ENCODE peak calls at places on chromosomes 3 and 15, in five cellular contexts. H is PC-3, V is neural progenitor cell, O is astrocyte, L is fibroblast of lung. E is an unnamed sample. For H3K4me1, the result is how much of the 10 kb centered on the place peaks cover.

GRCh38 chr3:54932606-54933005 is 4.7 kb upstream of the LRTM1 start:
- DNase-seq in H (no peak), V (no peak), O (no peak), L (no peak), E (no peak)

GRCh38 chr3:51799879-51800757 is 21.1 kb upstream of the IQCF6 start:
- DNase-seq in H (peak), V (peak), O (peak), L (peak), E (peak)

GRCh38 chr3:150603888-150604319 is 783 bp downstream of the SELENOT start:
- DNase-seq in H (peak), V (no peak), O (no peak), L (peak), E (peak)

GRCh38 chr3:140595295-140595694 is 82.6 kb upstream of the TRIM42 start:
- DNase-seq in H (peak), V (no peak), O (peak), L (peak), E (no peak)

GRCh38 chr3:36647423-36647853 is 116.9 kb downstream of the DCLK3 start:
- DNase-seq in H (no peak), V (no peak), O (no peak), L (peak), E (no peak)

GRCh38 chr3:180855364-180855763 is 57.1 kb upstream of the FXR1 start:
- DNase-seq in H (peak), V (peak), O (no peak), L (no peak), E (peak)

GRCh38 chr3:150384517-150385212 is 23.4 kb upstream of the TSC22D2 start:
- DNase-seq in H (no peak), V (peak), O (no peak), L (peak), E (peak)

GRCh38 chr3:127035672-127036071 is 52.8 kb downstream of the PLXNA1 start:
- DNase-seq in H (peak), V (no peak), O (peak), L (peak), E (no peak)

GRCh38 chr15:77860101-77860691 is 217.3 kb downstream of the TBC1D2B start:
- DNase-seq in H (no peak), V (no peak), O (no peak), L (no peak), E (no peak)

GRCh38 chr3:43034200-43034599 is 55.1 kb downstream of the GASK1A start:
- DNase-seq in H (no peak), V (no peak), O (no peak), L (no peak), E (no peak)

GRCh38 chr15:93317772-93318171 is 228.8 kb upstream of the RGMA start:
- DNase-seq in H (no peak), V (no peak), O (no peak), L (no peak), E (no peak)

GRCh38 chr15:31263751-31264533 is 62.7 kb upstream of the KLF13 start:
- DNase-seq in H (no peak), V (peak), O (no peak), L (no peak), E (no peak)

GRCh38 chr3:96331341-96331740 is 483.1 kb upstream of the EPHA6 start:
- DNase-seq in H (peak), V (no peak), O (no peak), L (no peak), E (peak)

GRCh38 chr3:169387751-169388696 is 275.5 kb downstream of the MECOM start:
- DNase-seq in H (no peak), V (peak), O (no peak), L (peak), E (peak)

GRCh38 chr3:129616713-129617112 is 10.2 kb upstream of the PLXND1 start:
- DNase-seq in H (no peak), V (no peak), O (peak), L (peak), E (no peak)

GRCh38 chr15:68713874-68714273 is 106.8 kb downstream of the ANP32A start:
- DNase-seq in H (no peak), V (no peak), O (no peak), L (no peak), E (no peak)

GRCh38 chr15:68711406-68711805 is 109.3 kb downstream of the ANP32A start:
- DNase-seq in H (no peak), V (no peak), O (no peak), L (no peak), E (no peak)

GRCh38 chr15:68709826-68710225 is 110.9 kb downstream of the ANP32A start:
- DNase-seq in H (no peak), V (no peak), O (no peak), L (no peak), E (no peak)

GRCh38 chr15:68712886-68713285 is 107.8 kb downstream of the ANP32A start:
- DNase-seq in H (no peak), V (no peak), O (no peak), L (no peak), E (no peak)

GRCh38 chr15:68710536-68710935 is 110.2 kb downstream of the ANP32A start:
- DNase-seq in H (no peak), V (no peak), O (no peak), L (no peak), E (no peak)
- H3K4me2 ChIP-seq in H (no peak), V (no peak), O (no peak), L (no peak), E (no peak)

GRCh38 chr3:184491867-184492615 is 69.5 kb upstream of the EPHB3 start:
- DNase-seq in H (no peak), V (no peak), O (no peak), L (no peak), E (peak)
- TF ChIP-seq EZH2 in H (no peak), V (no peak), O (peak), L (peak), E (peak)

GRCh38 chr3:50604628-50605588 is 6.7 kb downstream of the CISH start:
- DNase-seq in H (no peak), V (no peak), O (no peak), L (no peak), E (no peak)
- H3K4me1 ChIP-seq in H (under half), V (under half), O (under half), L (under half), E (under half)

DNA sequence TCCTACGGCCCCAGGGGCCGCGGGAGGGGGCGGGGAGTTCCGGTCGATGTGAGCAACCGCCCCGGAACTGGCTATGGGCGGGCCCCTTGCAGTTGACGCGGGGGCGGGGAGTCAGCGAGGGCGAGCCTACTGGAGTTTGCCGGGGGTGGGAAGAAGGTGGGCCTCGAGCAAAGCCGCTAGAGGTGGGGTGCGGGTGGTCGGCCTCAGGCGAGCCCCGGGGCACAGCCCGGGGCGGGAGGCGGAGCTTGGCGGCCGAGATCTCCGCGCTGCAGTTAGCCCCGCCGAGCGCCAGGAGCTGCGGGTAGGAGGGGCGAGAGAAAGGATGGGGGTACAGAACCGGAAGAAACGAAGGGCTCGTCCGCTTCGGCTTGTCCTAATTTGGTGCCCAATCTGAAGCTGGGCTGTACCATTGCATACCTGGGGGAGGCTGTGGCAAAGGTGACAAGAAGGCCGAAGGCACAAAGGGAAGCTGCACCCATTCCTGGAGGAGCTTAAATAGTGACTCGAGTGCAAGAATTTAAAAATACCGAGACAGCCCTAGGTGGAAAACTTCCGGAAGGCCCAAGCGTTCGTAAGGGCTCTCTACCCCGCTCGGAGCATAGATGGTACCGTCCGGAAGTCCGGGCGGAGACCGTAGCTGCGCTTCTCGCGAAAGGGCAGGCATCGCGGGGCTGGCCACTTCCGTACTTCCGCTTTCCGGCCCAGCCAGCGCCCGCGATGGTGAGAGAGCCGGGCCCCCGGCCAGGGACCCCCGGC is at the start of the genes ARPC4 and TADA3:
- DNase-seq in H (peak), V (peak), O (peak), L (peak), E (peak)
- H3K4me2 ChIP-seq in H (peak), V (peak), O (peak), L (peak), E (peak)

GRCh38 chr3:14602006-14602803 is 49.4 kb upstream of the CCDC174 start:
- DNase-seq in H (peak), V (peak), O (no peak), L (no peak), E (peak)
- TF ChIP-seq EZH2 in H (peak), V (peak), O (peak), L (peak), E (no peak)

DNA sequence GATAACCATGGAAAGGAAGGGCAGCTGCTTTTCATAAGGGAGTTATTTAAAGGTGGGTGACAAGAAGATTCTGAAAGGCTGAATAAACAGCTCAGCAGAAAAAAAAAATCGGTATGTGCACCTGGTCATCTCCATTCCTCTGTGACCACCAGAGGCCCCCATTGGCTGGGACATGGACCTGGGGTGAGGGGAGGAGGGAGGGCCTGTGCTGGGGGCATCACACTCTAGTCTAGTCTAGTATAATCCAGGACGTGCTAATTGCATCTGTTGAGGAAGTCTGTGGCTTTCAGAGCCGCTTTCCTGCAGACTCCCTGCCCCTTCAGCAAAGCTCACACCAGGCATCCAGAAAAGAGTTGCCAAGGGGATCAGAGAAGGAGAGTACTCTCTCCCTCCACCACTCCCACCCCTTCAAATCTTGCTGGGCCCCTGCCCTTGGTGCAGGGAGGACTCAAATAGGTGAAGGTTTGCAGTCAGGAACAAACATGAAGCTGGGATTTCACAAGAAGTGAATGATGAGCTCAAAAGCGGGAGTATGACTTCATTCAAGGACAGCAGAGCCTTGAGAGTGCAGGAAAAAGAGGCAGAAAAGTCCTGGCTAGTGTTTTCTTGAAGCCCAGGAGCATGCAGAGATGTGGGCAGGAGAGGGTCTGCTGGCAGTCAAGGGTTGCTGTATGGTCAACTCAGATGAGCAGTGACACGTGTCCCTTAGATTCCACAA is 167.6 kb upstream of the NDN start:
- DNase-seq in H (no peak), V (peak), O (no peak), L (peak), E (peak)
- H3K4me1 ChIP-seq in H (under half), V (under half), O (under half), L (under half), E (under half)

GRCh38 chr3:110625126-110625798 is 446.4 kb upstream of the NECTIN3 start:
- DNase-seq in H (no peak), V (peak), O (no peak), L (no peak), E (no peak)

GRCh38 chr3:110624571-110624970 is 447.0 kb upstream of the NECTIN3 start:
- DNase-seq in H (no peak), V (no peak), O (no peak), L (peak), E (no peak)

GRCh38 chr3:110623571-110623970 is 448.0 kb upstream of the NECTIN3 start:
- DNase-seq in H (peak), V (no peak), O (no peak), L (peak), E (no peak)

GRCh38 chr3:110629917-110630316 is 441.7 kb upstream of the NECTIN3 start:
- DNase-seq in H (no peak), V (no peak), O (no peak), L (no peak), E (no peak)

GRCh38 chr3:110628650-110629301 is 442.8 kb upstream of the NECTIN3 start:
- DNase-seq in H (no peak), V (no peak), O (no peak), L (no peak), E (no peak)
- H3K4me2 ChIP-seq in H (no peak), V (no peak), O (no peak), L (no peak), E (no peak)